ENCODE peak calls at places on chromosome 19, in four cellular contexts. Q is NCI-H1417, Y is hepatic stellate cell, M is H7. H is an unnamed sample.

GRCh38 chr19:5123646-5124045 is 154.7 kb downstream of the KDM4B start:
- DNase-seq in Q (no peak), Y (no peak), M (peak; percentile 86), H (no peak)

GRCh38 chr19:41310031-41310831 is at the start of gene CCDC97:
- DNase-seq in Q (peak; percentile 89), Y (peak; percentile 93), M (peak; percentile 97), H (peak; percentile 93)

GRCh38 chr19:23867895-23868294 is 46.8 kb upstream of the ZNF726 start:
- DNase-seq in Q (no peak), Y (no peak), M (no peak), H (peak; percentile 8)

GRCh38 chr19:12139309-12139708 is 841 bp downstream of the ZNF20 start:
- DNase-seq in Q (no peak), Y (no peak), M (no peak), H (peak; percentile 18)

GRCh38 chr19:40542197-40542859 is 34.3 kb upstream of the SHKBP1 start:
- DNase-seq in Q (no peak), Y (peak; percentile 72), M (no peak), H (no peak)

GRCh38 chr19:15297416-15298224 is 34.7 kb downstream of the BRD4 start:
- DNase-seq in Q (peak; percentile 27), Y (no peak), M (no peak), H (peak; percentile 44)

GRCh38 chr19:35347171-35347929 is at the start of gene FFAR1:
- DNase-seq in Q (no peak), Y (no peak), M (peak; percentile 23), H (no peak)

GRCh38 chr19:53537523-53538377 is at the start of gene ZNF331:
- DNase-seq in Q (peak; percentile 64), Y (peak; percentile 87), M (peak; percentile 85), H (peak; percentile 85)

GRCh38 chr19:29088761-29089160 is 124.2 kb downstream of the UQCRFS1 start:
- DNase-seq in Q (no peak), Y (no peak), M (no peak), H (no peak)

GRCh38 chr19:9917322-9917721 is 19.0 kb downstream of the OLFM2 start:
- DNase-seq in Q (no peak), Y (peak; percentile 93), M (peak; percentile 90), H (peak; percentile 91)

GRCh38 chr19:36198116-36198515 is 16.3 kb downstream of the ZNF565 start:
- DNase-seq in Q (no peak), Y (no peak), M (no peak), H (no peak)

GRCh38 chr19:6767357-6768235 is at the start of gene SH2D3A:
- DNase-seq in Q (no peak), Y (no peak), M (peak; percentile 98), H (peak; percentile 99)

GRCh38 chr19:10074153-10074552 is 12.0 kb upstream of the SHFL start:
- DNase-seq in Q (no peak), Y (no peak), M (peak; percentile 86), H (peak; percentile 68)

GRCh38 chr19:45767410-45767880 is 1.6 kb downstream of the SIX5 start:
- DNase-seq in Q (peak; percentile 49), Y (peak; percentile 85), M (peak; percentile 90), H (peak; percentile 79)

GRCh38 chr19:46755077-46755852 is 9.0 kb upstream of the STRN4 start:
- DNase-seq in Q (no peak), Y (peak; percentile 68), M (no peak), H (no peak)

GRCh38 chr19:6035026-6035425 is 57.1 kb upstream of the RANBP3 start:
- DNase-seq in Q (no peak), Y (no peak), M (no peak), H (no peak)

GRCh38 chr19:12872255-12872654 is 9.0 kb downstream of the DNASE2 start:
- DNase-seq in Q (no peak), Y (no peak), M (peak; percentile 49), H (peak; percentile 54)

H was measured in GM23338.